ENCODE peak calls at places on chromosomes 7 and 10, in nine cellular contexts. L is astrocyte of the cerebellum; B is PC-3; W is ascending aorta; C is OCI-LY7; E is upper lobe of right lung; Y is left ventricle myocardium inferior; S is cardiac fibroblast; T is CD8-positive, alpha-beta T cell. P is an unnamed sample.

GRCh38 chr7:108067844-108068243 is 62.3 kb downstream of the LAMB4 start:
- DNase-seq in S (no peak), W (no peak), L (no peak), E (no peak), C (no peak), Y (no peak), B (no peak), T (no peak), P (no peak)

GRCh38 chr7:149780636-149781419 is 7.4 kb upstream of the ZNF467 start:
- DNase-seq in C (no peak), E (no peak), T (no peak), L (no peak), S (no peak), Y (no peak), W (no peak), B (no peak), P (no peak)

GRCh38 chr7:90973146-90973545 is 291.1 kb upstream of the FZD1 start:
- DNase-seq in S (no peak), Y (no peak), E (no peak), W (no peak), T (no peak), C (no peak), L (no peak), B (no peak), P (no peak)

GRCh38 chr10:50585921-50586739 is 37.6 kb downstream of the SGMS1 start:
- DNase-seq in B (peak), W (no peak), T (no peak), Y (no peak), L (no peak), S (peak), C (no peak), E (no peak), P (no peak)

GRCh38 chr10:86341361-86341811 is 25.2 kb downstream of the GRID1 start:
- DNase-seq in C (no peak), T (no peak), Y (no peak), W (no peak), S (no peak), E (peak), L (no peak), B (no peak), P (no peak)

GRCh38 chr7:116354171-116354545 is 143.8 kb downstream of the TES start:
- DNase-seq in C (no peak), W (peak), B (no peak), E (no peak), T (no peak), Y (peak), L (peak), S (peak), P (peak)

GRCh38 chr7:5774790-5775189 is 6.7 kb downstream of the RNF216 start:
- DNase-seq in E (no peak), Y (no peak), B (no peak), W (no peak), L (no peak), S (no peak), T (no peak), C (no peak), P (no peak)

GRCh38 chr7:155422151-155422550 is 35.8 kb upstream of the EN2 start:
- DNase-seq in L (no peak), C (no peak), E (no peak), T (no peak), W (no peak), S (no peak), B (no peak), Y (no peak), P (no peak)

GRCh38 chr7:27106906-27107250 is 4.4 kb upstream of the HOXA2 start:
- DNase-seq in E (no peak), Y (no peak), L (no peak), S (no peak), B (no peak), T (no peak), W (no peak), C (no peak), P (no peak)

DNA sequence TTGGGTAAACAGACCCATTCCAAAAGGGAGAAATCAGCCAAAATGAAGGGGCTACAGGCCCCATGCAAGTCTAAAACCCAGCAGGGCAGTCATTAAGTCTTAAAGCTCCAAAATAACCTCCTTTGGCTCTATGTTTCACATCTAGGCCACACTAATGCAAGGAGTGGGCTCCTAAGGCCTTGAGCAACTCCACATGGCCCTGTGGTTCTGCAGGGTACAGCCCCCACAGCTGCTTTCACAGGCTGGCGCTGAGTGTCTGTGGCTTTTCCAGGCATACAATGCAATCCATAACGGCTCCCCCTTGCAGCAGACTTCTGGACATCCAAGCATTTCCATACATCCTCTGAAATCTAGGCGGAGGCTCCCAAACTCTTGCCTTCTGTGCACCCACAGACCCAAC is 9.0 kb downstream of the TMEM243 start:
- DNase-seq in T (no peak), B (no peak), C (no peak), E (no peak), Y (no peak), S (no peak), W (no peak), L (no peak), P (no peak)
- TF ChIP-seq CTCF in T (no peak), B (no peak), C (no peak), E (no peak), Y (no peak), S (no peak), W (no peak), L (no peak), P (no peak)

DNA sequence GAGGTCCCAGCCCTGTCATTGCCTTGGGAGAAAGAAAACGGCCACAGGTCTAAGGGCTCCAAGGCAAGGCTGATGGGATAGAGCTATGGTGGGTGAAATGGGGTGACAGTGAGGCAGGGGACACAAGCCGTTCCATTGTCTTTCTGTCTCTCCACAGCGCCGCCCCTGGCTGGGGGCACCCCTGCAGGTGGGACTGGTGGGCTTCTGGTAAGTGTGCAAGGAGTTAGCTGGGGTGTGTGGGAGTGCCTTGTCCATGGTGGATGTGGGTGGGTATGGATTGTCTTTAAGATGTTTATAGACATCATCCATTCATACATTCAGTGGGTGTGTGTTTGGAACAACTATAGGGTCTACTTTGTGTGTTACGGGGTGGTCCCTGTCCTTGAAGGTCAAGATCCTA is 7.5 kb downstream of the SFXN3 start:
- DNase-seq in Y (no peak), L (no peak), W (no peak), B (no peak), T (no peak), C (no peak), S (no peak), E (no peak), P (no peak)
- TF ChIP-seq CTCF in Y (no peak), L (no peak), W (no peak), B (no peak), T (no peak), C (no peak), S (no peak), E (no peak), P (no peak)

GRCh38 chr7:75914169-75914654 is 743 bp upstream of the POR start:
- DNase-seq in S (no peak), L (no peak), C (no peak), T (no peak), B (no peak), W (no peak), Y (no peak), E (no peak), P (no peak)

GRCh38 chr7:75914655-75915415 is at the start of gene POR:
- DNase-seq in B (peak), T (peak), W (peak), Y (peak), L (peak), S (peak), E (peak), C (peak), P (peak)

GRCh38 chr7:75916685-75917634 is 2.0 kb downstream of the POR start:
- DNase-seq in W (no peak), B (no peak), C (no peak), T (no peak), Y (no peak), L (no peak), E (no peak), S (no peak), P (no peak)

GRCh38 chr7:75916259-75916658 is 1.3 kb downstream of the POR start:
- DNase-seq in E (no peak), W (no peak), B (no peak), L (no peak), C (no peak), Y (no peak), T (no peak), S (no peak), P (no peak)

DNA sequence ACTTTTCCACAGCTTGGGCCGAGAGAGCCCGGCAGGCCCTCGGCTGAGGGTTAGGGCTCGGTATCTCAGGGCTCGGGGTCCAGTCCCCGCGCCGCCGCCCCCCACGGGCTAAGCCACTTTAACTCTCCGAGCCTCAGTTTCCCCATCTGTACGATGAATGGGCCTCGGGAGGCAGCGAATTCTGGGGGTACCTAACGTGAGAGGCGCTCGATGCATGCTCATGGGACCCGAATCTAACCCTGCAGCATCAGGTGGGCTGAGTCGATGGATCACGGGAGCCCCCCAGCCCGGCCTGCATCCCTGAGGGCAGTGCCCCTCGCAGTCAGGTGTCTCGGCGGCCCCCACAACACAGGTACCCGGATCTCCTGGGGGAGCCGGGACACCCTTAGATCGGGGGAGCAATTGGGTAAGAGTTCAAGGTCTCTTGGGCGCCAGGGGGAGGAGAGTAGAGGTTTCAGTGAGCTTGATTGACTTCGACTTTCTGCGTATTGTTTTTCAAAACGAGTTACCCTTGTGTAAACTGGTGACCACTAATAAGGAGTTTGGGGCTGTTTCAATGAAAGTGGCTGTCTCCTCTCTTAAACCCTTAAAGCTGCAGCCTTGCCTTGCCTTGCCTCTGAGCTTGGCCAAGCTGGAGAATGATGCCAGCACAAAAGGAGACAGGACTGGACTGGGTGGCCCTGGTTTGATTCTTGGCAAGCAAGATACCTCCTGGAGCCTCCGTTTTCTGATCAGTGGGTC is 631 bp downstream of the POR start:
- DNase-seq in L (no peak), W (no peak), B (no peak), C (peak), S (peak), T (no peak), E (no peak), Y (no peak), P (no peak)
- TF ChIP-seq CTCF in L (no peak), W (no peak), B (no peak), C (no peak), S (no peak), T (no peak), E (no peak), Y (no peak), P (no peak)

GRCh38 chr10:22003111-22003963 is at the start of gene DNAJC1:
- DNase-seq in B (peak), L (peak), W (peak), E (peak), S (peak), C (peak), T (peak), Y (peak), P (peak)
- TF ChIP-seq CTCF in B (no peak), L (no peak), W (peak), E (no peak), S (peak), C (no peak), T (no peak), Y (peak), P (no peak)

DNA sequence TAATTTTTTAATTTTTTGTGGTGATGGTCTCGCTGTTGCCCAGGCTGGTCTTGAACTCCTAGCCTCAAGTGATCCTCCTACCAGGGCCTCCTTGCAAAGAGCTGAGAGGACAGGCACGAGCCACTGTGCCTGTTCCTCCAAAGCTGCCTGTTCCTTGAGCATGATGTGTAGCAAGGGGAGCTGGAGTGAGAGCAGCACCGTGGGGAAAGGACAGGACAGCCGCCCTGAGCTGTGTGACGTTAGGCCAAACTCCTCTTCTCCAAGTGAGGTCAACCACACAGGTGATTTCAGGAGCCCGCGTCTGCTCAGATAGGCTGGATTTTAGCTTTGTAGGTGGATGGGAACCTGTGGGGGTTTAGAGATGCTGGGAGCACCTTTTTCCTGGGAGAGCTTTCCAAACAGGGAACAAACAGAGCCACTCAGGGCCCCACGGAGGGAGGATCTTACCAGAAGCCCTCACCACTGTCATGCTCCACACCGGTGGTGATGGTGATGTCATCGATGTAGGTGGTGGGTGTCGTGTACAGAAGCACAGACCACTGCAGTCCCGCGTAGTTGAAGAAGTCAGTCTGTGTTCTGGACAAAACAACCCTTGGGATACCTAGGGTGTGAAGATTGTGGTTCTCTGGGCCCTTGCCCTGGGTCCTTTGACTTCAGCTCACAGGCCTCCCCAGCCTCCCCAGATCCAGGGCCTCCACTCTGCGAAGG is 44.8 kb upstream of the ZNF479 start:
- DNase-seq in E (no peak), C (no peak), T (no peak), L (no peak), B (no peak), S (no peak), Y (no peak), W (no peak), P (no peak)
- TF ChIP-seq CTCF in E (no peak), C (no peak), T (no peak), L (no peak), B (no peak), S (no peak), Y (no peak), W (no peak), P (no peak)

GRCh38 chr10:52783726-52784125 is 11.1 kb upstream of the MBL2 start:
- DNase-seq in S (no peak), B (peak), Y (no peak), C (no peak), W (no peak), E (no peak), T (no peak), L (no peak), P (no peak)
- TF ChIP-seq CTCF in S (no peak), B (no peak), Y (no peak), C (no peak), W (no peak), E (no peak), T (no peak), L (no peak), P (no peak)

P was measured in AG09319.